ENCODE peak calls at places on chromosome 16, in eight cellular contexts. L is A673, I is sigmoid colon, O is PC-9, Z is PC-3, A is right lobe of liver, J is stomach, E is AG10803. C is an unnamed sample.

GRCh38 chr16:73711441-73712080 is 585.1 kb upstream of the PSMD7 start:
- DNase-seq in L (no peak), I (no peak), O (no peak), Z (no peak), A (no peak), J (no peak), E (no peak), C (no peak)

GRCh38 chr16:69338557-69339288 is 641 bp downstream of the COG8 start:
- DNase-seq in L (no peak), I (no peak), O (no peak), Z (no peak), A (no peak), J (no peak), E (no peak), C (no peak)

GRCh38 chr16:830871-831570 is 30.5 kb upstream of the GNG13 start:
- DNase-seq in L (no peak), I (no peak), O (no peak), Z (no peak), A (no peak), J (no peak), E (no peak), C (no peak)

GRCh38 chr16:11379420-11379819 is 34.2 kb downstream of the RMI2 start:
- DNase-seq in L (no peak), I (peak), O (peak), Z (peak), A (peak), J (peak), E (peak), C (no peak)

GRCh38 chr16:2027024-2028010 is 615 bp downstream of the NHERF2 start:
- DNase-seq in L (no peak), I (no peak), O (peak), Z (peak), A (peak), J (no peak), E (peak), C (peak)

GRCh38 chr16:56999409-57000270 is 10.3 kb downstream of the NLRC5 start:
- DNase-seq in L (no peak), I (peak), O (no peak), Z (no peak), A (peak), J (peak), E (no peak), C (no peak)

GRCh38 chr16:2914233-2914632 is 2.5 kb downstream of the FLYWCH1 start:
- DNase-seq in L (no peak), I (no peak), O (no peak), Z (no peak), A (no peak), J (no peak), E (no peak), C (no peak)

GRCh38 chr16:75614247-75614897 is 8.7 kb downstream of the ADAT1 start:
- DNase-seq in L (no peak), I (no peak), O (no peak), Z (peak), A (no peak), J (no peak), E (peak), C (peak)

GRCh38 chr16:86991679-86992078 is 325.5 kb downstream of the C16orf95 start:
- DNase-seq in L (no peak), I (peak), O (no peak), Z (peak), A (no peak), J (no peak), E (no peak), C (peak)

GRCh38 chr16:68190099-68190498 is 45.8 kb downstream of the ESRP2 start:
- DNase-seq in L (no peak), I (no peak), O (no peak), Z (no peak), A (no peak), J (no peak), E (peak), C (no peak)

GRCh38 chr16:89407282-89407924 is 83.0 kb downstream of the ANKRD11 start:
- DNase-seq in L (no peak), I (no peak), O (no peak), Z (no peak), A (no peak), J (no peak), E (no peak), C (no peak)

GRCh38 chr16:24367186-24367585 is 111.1 kb downstream of the CACNG3 start:
- DNase-seq in L (peak), I (no peak), O (no peak), Z (no peak), A (no peak), J (no peak), E (no peak), C (no peak)

GRCh38 chr16:60013076-60013475 is 1279.0 kb upstream of the GOT2 start:
- DNase-seq in L (no peak), I (peak), O (no peak), Z (no peak), A (no peak), J (no peak), E (no peak), C (no peak)

GRCh38 chr16:17544304-17544703 is 73.5 kb upstream of the XYLT1 start:
- DNase-seq in L (no peak), I (no peak), O (no peak), Z (no peak), A (no peak), J (no peak), E (no peak), C (no peak)

GRCh38 chr16:86503830-86504229 is 6.5 kb upstream of the FOXF1 start:
- DNase-seq in L (no peak), I (peak), O (no peak), Z (no peak), A (no peak), J (no peak), E (no peak), C (no peak)

GRCh38 chr16:11211061-11211976 is 44.7 kb downstream of the SOCS1 start:
- DNase-seq in L (no peak), I (no peak), O (no peak), Z (no peak), A (no peak), J (no peak), E (no peak), C (no peak)

GRCh38 chr16:54577566-54578180 is 291.1 kb upstream of the IRX3 start:
- DNase-seq in L (no peak), I (no peak), O (no peak), Z (no peak), A (no peak), J (no peak), E (no peak), C (no peak)
- H3K4me3 ChIP-seq in L (no peak), I (no peak), O (no peak), Z (no peak), A (no peak), J (no peak), E (no peak), C (no peak)

GRCh38 chr16:19963306-19963705 is 78.7 kb upstream of the GPRC5B start:
- DNase-seq in L (no peak), I (no peak), O (no peak), Z (no peak), A (no peak), J (peak), E (no peak), C (no peak)

GRCh38 chr16:19967561-19967960 is 82.9 kb upstream of the GPRC5B start:
- DNase-seq in L (no peak), I (no peak), O (no peak), Z (no peak), A (no peak), J (no peak), E (no peak), C (no peak)

GRCh38 chr16:19969284-19969683 is 84.6 kb upstream of the GPRC5B start:
- DNase-seq in L (no peak), I (no peak), O (no peak), Z (no peak), A (no peak), J (no peak), E (no peak), C (no peak)

GRCh38 chr16:19972111-19972510 is 87.5 kb upstream of the GPRC5B start:
- DNase-seq in L (no peak), I (no peak), O (no peak), Z (no peak), A (no peak), J (no peak), E (no peak), C (no peak)

DNA sequence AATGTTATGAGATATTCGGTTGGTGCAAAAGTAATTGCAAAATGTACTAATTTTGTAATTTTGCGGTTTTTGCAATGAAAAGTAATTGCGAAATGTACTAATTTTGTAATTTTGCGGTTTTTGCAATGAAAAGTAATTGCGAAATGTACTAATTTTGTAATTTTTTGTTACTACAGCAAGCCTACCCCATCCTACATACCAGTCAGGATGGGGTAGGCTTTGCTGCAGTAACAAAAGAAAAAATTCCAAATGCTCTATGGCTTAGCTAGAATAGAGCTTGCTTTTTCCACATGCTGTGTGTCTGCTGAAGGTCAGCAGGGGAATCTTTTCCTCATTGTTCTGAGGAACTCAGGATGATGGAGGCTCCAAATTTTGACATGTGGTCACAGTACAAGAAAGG is 83.3 kb upstream of the GPRC5B start:
- DNase-seq in L (no peak), I (no peak), O (no peak), Z (no peak), A (no peak), J (no peak), E (no peak), C (no peak)
- TF ChIP-seq CTCF in L (no peak), I (no peak), O (no peak), Z (no peak), A (no peak), J (no peak), E (no peak), C (no peak)

GRCh38 chr16:7579454-7579853 is 246.8 kb downstream of the RBFOX1 start:
- DNase-seq in L (no peak), I (no peak), O (no peak), Z (no peak), A (no peak), J (no peak), E (no peak), C (no peak)

GRCh38 chr16:7581175-7581574 is 248.5 kb downstream of the RBFOX1 start:
- DNase-seq in L (no peak), I (no peak), O (no peak), Z (no peak), A (no peak), J (no peak), E (no peak), C (no peak)

GRCh38 chr16:7577588-7577987 is 244.9 kb downstream of the RBFOX1 start:
- DNase-seq in L (no peak), I (no peak), O (no peak), Z (no peak), A (no peak), J (no peak), E (no peak), C (no peak)
- H3K4me3 ChIP-seq in L (no peak), I (no peak), O (no peak), Z (no peak), A (no peak), J (no peak), E (no peak), C (no peak)

GRCh38 chr16:26795184-26795583 is 271.5 kb upstream of the C16orf82 start:
- DNase-seq in L (peak), I (no peak), O (no peak), Z (no peak), A (no peak), J (no peak), E (no peak), C (no peak)
- TF ChIP-seq CTCF in L (peak), I (no peak), O (no peak), Z (no peak), A (no peak), J (no peak), E (no peak), C (no peak)

GRCh38 chr16:22948603-22949368 is 134.8 kb downstream of the HS3ST2 start:
- DNase-seq in L (peak), I (peak), O (peak), Z (peak), A (peak), J (peak), E (peak), C (peak)
- H3K4me3 ChIP-seq in L (no peak), I (no peak), O (no peak), Z (no peak), A (no peak), J (peak), E (peak), C (no peak)

GRCh38 chr16:66947302-66948033 is 12.2 kb downstream of the CES2 start:
- DNase-seq in L (peak), I (peak), O (peak), Z (peak), A (peak), J (peak), E (peak), C (peak)
- TF ChIP-seq CTCF in L (peak), I (peak), O (peak), Z (peak), A (peak), J (peak), E (peak), C (peak)

GRCh38 chr16:20801278-20801677 is 5.0 kb downstream of the ERI2 start:
- DNase-seq in L (no peak), I (no peak), O (no peak), Z (no peak), A (no peak), J (no peak), E (no peak), C (no peak)

GRCh38 chr16:20798364-20798763 is 7.9 kb downstream of the ERI2 start:
- DNase-seq in L (no peak), I (no peak), O (no peak), Z (peak), A (no peak), J (no peak), E (no peak), C (no peak)

GRCh38 chr16:20803561-20804214 is 2.6 kb downstream of the ERI2 start:
- DNase-seq in L (no peak), I (no peak), O (no peak), Z (no peak), A (no peak), J (no peak), E (peak), C (no peak)

GRCh38 chr16:20803192-20803560 is 3.1 kb downstream of the ERI2 start:
- DNase-seq in L (no peak), I (no peak), O (no peak), Z (peak), A (no peak), J (no peak), E (peak), C (no peak)

GRCh38 chr16:20799599-20799998 is 6.7 kb downstream of the ERI2 start:
- DNase-seq in L (peak), I (no peak), O (no peak), Z (peak), A (no peak), J (no peak), E (peak), C (peak)
- H3K4me3 ChIP-seq in L (no peak), I (no peak), O (no peak), Z (no peak), A (no peak), J (no peak), E (no peak), C (no peak)